ENCODE peak calls at places on chromosomes 13 and 19, in seven cellular contexts. S is HFFc6, V is activated T-cell treated with anti-CD3 and anti-CD28 coated beads for 1 hour, P is fibroblast of pulmonary artery, A is lower leg skin, E is pons, X is amniotic stem cell. Z is an unnamed sample.

GRCh38 chr13:44873486-44873885 is 115.8 kb downstream of the NUFIP1 start:
- DNase-seq in P (no peak), V (no peak), E (no peak), S (no peak), A (no peak), X (no peak), Z (no peak)

GRCh38 chr13:98994896-98995295 is 17.0 kb upstream of the DOCK9 start:
- DNase-seq in X (no peak), S (no peak), P (no peak), V (no peak), A (no peak), E (no peak), Z (no peak)

GRCh38 chr13:71634605-71635443 is 232.2 kb downstream of the DACH1 start:
- DNase-seq in E (no peak), P (no peak), X (no peak), V (no peak), A (no peak), S (no peak), Z (no peak)

GRCh38 chr13:100175803-100176182 is 86.9 kb downstream of the PCCA start:
- DNase-seq in E (no peak), P (no peak), X (no peak), A (no peak), V (no peak), S (no peak), Z (no peak)

GRCh38 chr19:5562280-5562679 is 5.5 kb downstream of the TINCR start:
- DNase-seq in V (no peak), A (no peak), X (no peak), P (no peak), S (no peak), E (no peak), Z (no peak)

GRCh38 chr13:22086593-22086992 is 415.7 kb downstream of the FGF9 start:
- DNase-seq in S (no peak), P (no peak), V (no peak), X (no peak), E (no peak), A (no peak), Z (no peak)

GRCh38 chr13:48588120-48588519 is 55.2 kb upstream of the RCBTB2 start:
- DNase-seq in S (no peak), P (no peak), E (no peak), X (no peak), V (no peak), A (no peak), Z (no peak)

GRCh38 chr19:22935151-22935550 is 67.8 kb downstream of the ZNF728 start:
- DNase-seq in V (no peak), X (no peak), S (no peak), A (no peak), E (no peak), P (no peak), Z (no peak)

GRCh38 chr19:58456111-58456510 is 4.7 kb downstream of the ZNF324B start:
- DNase-seq in X (no peak), A (no peak), E (no peak), S (no peak), P (no peak), V (no peak), Z (no peak)

GRCh38 chr13:110714798-110715394 is 1.4 kb downstream of the ING1 start:
- DNase-seq in X (no peak), V (peak), A (peak), P (peak), E (no peak), S (no peak), Z (peak)

GRCh38 chr13:113078895-113079720 is 26.5 kb upstream of the F7 start:
- DNase-seq in X (no peak), S (no peak), E (peak), A (no peak), V (no peak), P (no peak), Z (no peak)

GRCh38 chr13:80340643-80341097 is 256 bp downstream of the SPRY2 start:
- DNase-seq in X (no peak), V (no peak), E (peak), S (peak), P (peak), A (no peak), Z (no peak)

GRCh38 chr19:5342573-5343201 is 2.1 kb upstream of the PTPRS start:
- DNase-seq in E (no peak), A (no peak), X (no peak), S (no peak), V (no peak), P (no peak), Z (no peak)

GRCh38 chr13:73720216-73720840 is 413.9 kb downstream of the KLF12 start:
- DNase-seq in S (no peak), P (no peak), A (no peak), E (no peak), V (no peak), X (no peak), Z (no peak)

GRCh38 chr19:47231215-47232054 is 436 bp upstream of the BBC3 start:
- DNase-seq in X (peak), A (peak), E (peak), V (peak), S (peak), P (peak), Z (peak)

Z was measured in cardiac fibroblast.